ENCODE peak calls at places on chromosomes 3 and 15, in six cellular contexts. Y is HCT116, D is sigmoid colon, S is astrocyte of the spinal cord, C is coronary artery, N is psoas muscle. P is an unnamed sample.

GRCh38 chr15:61088675-61089074 is 140.4 kb downstream of the RORA start:
- DNase-seq in C (no peak), D (no peak), N (no peak), Y (no peak), S (no peak), P (no peak)

GRCh38 chr3:151541184-151541583 is 80.3 kb upstream of the IGSF10 start:
- DNase-seq in D (no peak), Y (no peak), S (no peak), C (no peak), N (no peak), P (no peak)

GRCh38 chr3:42905740-42906084 is 230 bp upstream of the ZNF662 start:
- DNase-seq in C (no peak), S (peak; percentile 15), D (no peak), N (no peak), Y (no peak), P (no peak)

GRCh38 chr3:66362541-66362941 is 138.3 kb downstream of the LRIG1 start:
- DNase-seq in Y (no peak), N (no peak), D (no peak), C (no peak), S (peak; percentile 69), P (peak; percentile 96)

GRCh38 chr3:177789500-177789899 is 592.2 kb upstream of the TBL1XR1 start:
- DNase-seq in S (no peak), Y (no peak), C (no peak), N (no peak), D (no peak), P (no peak)

GRCh38 chr15:25092661-25093060 is 137.9 kb downstream of the SNRPN start:
- DNase-seq in S (peak; percentile 87), D (no peak), Y (no peak), N (no peak), C (no peak), P (no peak)

GRCh38 chr15:23708332-23708731 is 21.2 kb upstream of the NDN start:
- DNase-seq in D (no peak), N (no peak), S (no peak), Y (no peak), C (no peak), P (no peak)

GRCh38 chr15:60003243-60004018 is 680 bp upstream of the FOXB1 start:
- DNase-seq in Y (no peak), S (no peak), N (no peak), D (no peak), C (no peak), P (no peak)

GRCh38 chr15:93035092-93035915 is 53.7 kb downstream of the RGMA start:
- DNase-seq in S (no peak), D (peak; percentile 60), C (peak; percentile 61), Y (no peak), N (no peak), P (no peak)

GRCh38 chr3:27428446-27428845 is 55.7 kb downstream of the SLC4A7 start:
- DNase-seq in D (no peak), S (no peak), C (no peak), Y (no peak), N (no peak), P (no peak)

GRCh38 chr3:130963878-130964277 is 62.7 kb downstream of the ASTE1 start:
- DNase-seq in C (no peak), Y (peak; percentile 73), D (no peak), N (no peak), S (peak; percentile 96), P (peak; percentile 72)

GRCh38 chr15:76286231-76286879 is 24.9 kb downstream of the ETFA start:
- DNase-seq in C (no peak), N (no peak), D (no peak), Y (no peak), S (no peak), P (no peak)

GRCh38 chr3:8279476-8279875 is 222.1 kb upstream of the LMCD1 start:
- DNase-seq in Y (no peak), S (no peak), N (no peak), D (no peak), C (no peak), P (no peak)

GRCh38 chr3:46344476-46344875 is 9.4 kb upstream of the CCR2 start:
- DNase-seq in Y (no peak), S (no peak), D (no peak), C (no peak), N (no peak), P (no peak)

GRCh38 chr3:126207166-126207565 is 26.8 kb upstream of the ALDH1L1 start:
- DNase-seq in C (no peak), D (no peak), N (no peak), S (no peak), Y (no peak), P (no peak)

GRCh38 chr15:63465104-63465503 is 39.3 kb upstream of the USP3 start:
- DNase-seq in C (no peak), S (peak; percentile 52), D (no peak), N (no peak), Y (no peak), P (peak; percentile 70)

GRCh38 chr3:2856062-2856792 is 253.9 kb downstream of the IL5RA start:
- DNase-seq in Y (no peak), N (no peak), C (no peak), S (no peak), D (no peak), P (no peak)

GRCh38 chr3:171963546-171963945 is 75.8 kb upstream of the FNDC3B start:
- DNase-seq in S (no peak), Y (no peak), N (no peak), C (no peak), D (no peak), P (no peak)

DNA sequence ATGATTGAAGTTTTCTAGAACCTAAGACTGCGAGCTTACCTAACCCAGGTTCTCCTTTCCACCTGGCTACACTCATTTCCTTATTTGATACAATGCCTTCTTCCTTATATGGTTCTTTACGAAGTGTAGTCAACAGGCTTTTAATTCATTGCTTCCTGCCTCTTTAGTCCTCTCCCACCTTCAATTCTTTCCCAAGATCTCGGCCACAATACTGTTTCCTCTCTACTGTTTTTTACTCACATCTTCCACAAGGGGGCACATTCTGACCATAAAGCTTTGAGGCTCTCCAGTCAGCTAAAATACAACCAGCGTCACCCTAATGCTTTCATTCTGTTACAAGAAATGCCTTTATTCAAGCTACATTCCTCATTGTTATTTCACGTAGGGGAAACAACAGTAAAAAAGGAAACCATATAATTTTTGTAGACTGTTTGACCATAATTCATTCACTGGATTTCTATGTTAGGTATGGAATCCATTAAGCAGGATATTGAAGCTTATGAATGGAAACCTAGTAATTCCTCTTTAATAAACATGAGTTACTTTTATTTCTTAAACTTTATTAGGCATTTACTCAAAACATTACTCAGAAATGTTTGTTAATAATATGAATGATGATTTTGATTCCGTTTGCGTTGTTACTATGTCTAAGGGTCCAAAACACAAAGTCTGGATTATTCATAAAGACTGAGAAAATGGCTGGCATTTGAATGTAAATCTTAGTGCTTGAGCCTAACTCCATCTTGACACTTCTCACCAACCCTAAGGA is 29.5 kb upstream of the VEPH1 start:
- DNase-seq in S (peak; percentile 93), Y (peak; percentile 65), N (no peak), D (no peak), C (no peak), P (peak; percentile 51)
- TF ChIP-seq CTCF in S (peak; percentile 71), Y (peak; percentile 91), N (peak; percentile 63), D (peak; percentile 73), C (peak; percentile 59), P (peak; percentile 77)

GRCh38 chr3:39148116-39149058 is 5.0 kb downstream of the CSRNP1 start:
- DNase-seq in D (no peak), Y (no peak), C (peak; percentile 77), N (no peak), S (peak; percentile 74), P (no peak)
- H3K4me3 ChIP-seq in D (no peak overlapping the region), Y (no peak overlapping the region), C (peak overlapping the region; percentile 96), N (peak overlapping the region; percentile 93), S (no peak overlapping the region), P (peak overlapping the region; percentile 17)

DNA sequence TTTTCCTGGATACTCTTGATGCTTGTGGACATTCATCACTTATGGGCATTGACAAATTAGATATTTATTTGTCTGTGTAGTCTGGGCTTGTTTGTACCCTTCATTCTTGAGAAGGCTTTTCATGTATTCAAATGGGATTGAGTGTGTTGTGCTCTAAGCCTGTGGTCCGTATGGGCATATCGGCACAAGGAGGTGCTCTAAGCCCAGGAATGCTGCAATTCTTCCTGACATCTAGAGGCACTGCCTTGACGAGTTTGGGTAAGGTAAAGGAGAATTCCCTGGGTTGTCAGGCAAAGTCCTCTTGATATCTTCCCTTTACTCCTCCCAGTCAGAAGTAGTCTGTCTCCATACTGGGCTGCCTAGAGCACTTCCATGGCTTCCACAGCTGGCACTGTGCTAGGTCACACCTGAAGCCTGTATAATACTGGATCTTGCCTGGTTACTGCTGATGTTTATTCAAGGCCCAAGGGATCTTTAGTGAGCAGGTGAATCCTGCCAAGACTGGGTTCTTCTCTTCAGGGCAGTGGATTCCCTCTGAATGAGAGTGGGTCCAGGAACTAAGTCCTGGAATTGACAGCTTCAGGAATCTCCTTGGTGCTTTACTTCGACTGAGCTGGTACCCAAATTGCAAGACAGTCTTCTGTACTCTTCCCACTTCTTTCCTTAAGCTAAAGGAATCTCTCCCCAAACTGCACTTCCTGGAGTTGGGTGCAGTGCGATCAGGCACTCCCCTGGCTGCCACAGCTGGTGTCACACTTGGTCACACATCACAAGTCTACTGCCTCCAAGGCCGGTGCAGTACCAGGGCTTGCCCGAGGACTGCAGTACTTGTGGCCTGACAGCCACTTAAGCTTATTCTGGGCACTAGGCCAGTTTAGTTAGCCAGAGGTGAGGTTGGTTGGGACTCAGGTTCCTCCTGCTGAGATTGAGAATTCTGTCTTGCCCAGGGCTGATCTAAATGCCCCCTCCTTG is 46.0 kb downstream of the GALK2 start:
- DNase-seq in S (no peak), C (no peak), D (no peak), N (no peak), Y (peak; percentile 16), P (peak; percentile 51)
- TF ChIP-seq CTCF in S (no peak), C (no peak), D (no peak), N (peak; percentile 12), Y (peak; percentile 27), P (peak; percentile 38)

DNA sequence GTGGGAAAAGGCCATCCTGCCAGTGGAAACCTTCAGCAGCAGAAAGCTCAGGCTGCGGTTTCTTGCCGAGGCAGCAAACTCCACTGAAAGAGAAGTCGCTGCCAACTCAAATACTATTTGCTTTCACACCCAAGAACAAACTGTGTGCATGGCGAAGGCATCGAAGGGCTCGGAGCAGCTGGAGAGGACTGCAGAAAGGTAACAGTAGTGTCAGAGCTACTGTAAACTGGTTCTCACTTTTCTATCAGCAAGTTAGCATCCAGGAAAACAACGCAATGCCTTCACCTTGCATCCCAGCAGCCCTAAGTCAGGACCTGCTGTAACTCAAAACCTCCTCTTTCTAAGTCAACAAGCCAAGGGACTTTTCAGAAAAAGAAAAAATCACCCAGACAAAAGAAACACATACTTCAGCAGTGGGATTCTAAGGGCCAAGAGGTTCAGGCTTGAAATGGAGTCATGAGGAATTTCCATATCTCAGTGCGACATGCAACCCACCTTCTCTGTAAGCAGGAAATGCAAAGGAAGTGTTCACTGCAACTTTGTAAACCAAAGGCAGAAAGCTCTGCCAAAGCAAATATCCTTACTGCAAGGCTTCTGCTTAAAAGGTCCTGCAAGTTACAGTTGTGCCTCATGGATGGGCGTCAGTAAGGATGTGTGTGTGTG is 193.5 kb downstream of the FOXP1 start:
- DNase-seq in D (peak; percentile 76), Y (no peak), C (no peak), N (peak; percentile 55), S (peak; percentile 91), P (no peak)
- H3K4me3 ChIP-seq in D (no peak overlapping the region), Y (no peak overlapping the region), C (peak overlapping the region; percentile 44), N (peak overlapping the region; percentile 21), S (no peak overlapping the region), P (no peak overlapping the region)

GRCh38 chr3:53696401-53697172 is 149.6 kb downstream of the CHDH start:
- DNase-seq in Y (no peak), N (no peak), S (no peak), D (peak; percentile 56), C (no peak), P (no peak)
- TF ChIP-seq CTCF in Y (no peak), N (no peak), S (no peak), D (no peak), C (no peak), P (no peak)